ENCODE peak calls at places on chromosome X, in five cellular contexts. R is HepG2, C is ovary, J is stomach, O is A549. Y is an unnamed sample.

GRCh38 chrX:56729152-56729557 is at the start of gene NBDY:
- DNase-seq in R (no peak), C (peak), J (peak), O (peak), Y (no peak)

GRCh38 chrX:56314334-56314733 is 82.2 kb downstream of the KLF8 start:
- DNase-seq in R (no peak), C (no peak), J (no peak), O (no peak), Y (no peak)

GRCh38 chrX:119990409-119990994 is 47.0 kb upstream of the NKAP start:
- DNase-seq in R (no peak), C (no peak), J (no peak), O (no peak), Y (no peak)

GRCh38 chrX:39764441-39764914 is 333.3 kb downstream of the BCOR start:
- DNase-seq in R (no peak), C (no peak), J (no peak), O (no peak), Y (no peak)

GRCh38 chrX:37905436-37906147 is 58.2 kb upstream of the DYNLT3 start:
- DNase-seq in R (no peak), C (no peak), J (peak), O (peak), Y (no peak)

GRCh38 chrX:22135171-22135711 is 103.1 kb downstream of the PHEX start:
- DNase-seq in R (no peak), C (no peak), J (no peak), O (no peak), Y (no peak)

GRCh38 chrX:125131146-125131545 is 188.5 kb upstream of the TEX13C start:
- DNase-seq in R (peak), C (no peak), J (no peak), O (no peak), Y (no peak)

GRCh38 chrX:68997911-68998310 is 167.3 kb downstream of the PJA1 start:
- DNase-seq in R (no peak), C (peak), J (no peak), O (no peak), Y (peak)

GRCh38 chrX:48972214-48973164 is 845 bp upstream of the KCND1 start:
- DNase-seq in R (peak), C (peak), J (peak), O (peak), Y (no peak)

GRCh38 chrX:67564475-67564874 is 20.7 kb downstream of the AR start:
- DNase-seq in R (no peak), C (no peak), J (no peak), O (no peak), Y (no peak)
- H3K27ac ChIP-seq in R (no peak), C (no peak), J (no peak), O (peak), Y (no peak)

GRCh38 chrX:3527166-3527565 is 180.7 kb upstream of the MXRA5 start:
- DNase-seq in R (no peak), C (no peak), J (no peak), O (no peak), Y (no peak)

GRCh38 chrX:3527811-3528210 is 181.4 kb upstream of the MXRA5 start:
- DNase-seq in R (no peak), C (no peak), J (no peak), O (no peak), Y (no peak)

GRCh38 chrX:3526749-3527148 is 180.3 kb upstream of the MXRA5 start:
- DNase-seq in R (no peak), C (no peak), J (no peak), O (no peak), Y (no peak)

DNA sequence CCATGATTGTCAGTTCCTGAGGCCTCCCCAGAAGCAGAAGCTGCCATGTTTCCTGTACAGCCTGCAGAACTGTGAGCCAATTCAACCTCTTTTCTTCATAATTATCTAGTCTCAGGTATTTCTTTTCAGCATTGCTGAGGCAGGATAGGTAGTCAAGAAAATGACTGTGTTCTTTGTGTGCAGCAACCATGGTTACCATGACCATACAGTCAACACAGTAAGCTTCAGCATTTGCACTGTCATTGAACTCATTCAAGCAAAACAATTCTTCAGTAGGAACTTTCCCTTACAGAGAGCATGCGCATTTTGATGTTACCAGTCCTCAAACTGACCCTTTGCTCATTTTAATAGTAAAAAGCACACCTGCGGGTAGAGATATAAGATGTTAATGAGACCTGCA is 180.9 kb downstream of the PRKX start:
- DNase-seq in R (no peak), C (no peak), J (no peak), O (no peak), Y (no peak)
- TF ChIP-seq POLR2A in R (no peak), C (no peak), J (no peak), O (no peak), Y (no peak)

DNA sequence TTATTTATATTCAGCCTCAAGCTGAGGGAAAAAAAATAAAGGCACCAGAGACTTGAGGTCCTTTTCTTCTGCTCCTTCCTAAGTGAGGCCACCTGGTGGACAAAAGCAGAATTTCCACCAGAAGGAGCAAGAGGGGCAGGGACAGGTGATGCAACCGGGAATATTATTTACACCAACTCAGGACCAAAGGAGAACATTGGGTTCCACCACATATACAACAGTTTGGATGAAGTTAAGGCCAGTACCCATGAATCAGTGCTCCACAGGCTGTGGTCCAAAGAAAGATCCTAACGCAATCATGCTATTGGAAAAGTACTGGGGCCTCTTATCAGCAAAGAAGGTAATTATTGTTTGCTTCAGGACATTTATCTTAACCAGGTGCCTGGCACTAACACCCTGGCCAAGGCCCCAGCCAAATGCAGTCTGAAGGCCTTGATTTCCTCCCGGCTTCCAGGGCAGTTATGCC is 57.4 kb downstream of the TSC22D3 start:
- DNase-seq in R (peak), C (peak), J (peak), O (peak), Y (peak)
- TF ChIP-seq EP300 in R (no peak), C (peak), J (peak), O (no peak), Y (peak)

DNA sequence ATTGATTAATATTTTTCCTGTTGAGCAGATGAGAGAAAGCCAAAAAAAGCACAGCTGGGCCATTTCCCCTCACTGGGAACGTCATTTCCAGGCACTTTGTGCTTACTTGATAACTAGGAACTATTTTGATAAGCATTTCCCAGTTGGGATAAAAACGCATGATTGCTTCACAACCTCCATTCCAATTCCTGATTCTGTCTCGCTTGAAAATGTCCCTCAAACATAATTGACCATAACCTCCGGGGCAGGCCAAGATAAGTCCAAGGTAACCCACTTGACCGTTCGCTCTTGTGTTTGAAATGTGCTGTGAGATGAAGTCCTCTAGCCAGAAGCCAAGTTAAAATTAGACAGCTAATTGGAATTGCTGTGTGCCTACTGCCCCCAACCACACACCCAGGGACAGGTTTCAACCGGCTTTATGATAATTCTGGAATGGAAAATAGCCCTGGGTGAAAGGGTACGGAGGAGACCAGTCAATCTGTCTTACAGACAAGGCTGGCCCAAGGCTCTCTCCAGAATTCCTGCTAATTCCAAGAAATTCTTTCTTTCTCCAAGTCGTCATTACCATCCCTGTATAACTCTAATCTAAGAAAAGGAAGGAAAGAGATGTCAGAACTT is 137.1 kb downstream of the MID1 start:
- DNase-seq in R (no peak), C (peak), J (no peak), O (no peak), Y (no peak)
- H3K27ac ChIP-seq in R (no peak), C (no peak), J (peak), O (peak), Y (peak)

DNA sequence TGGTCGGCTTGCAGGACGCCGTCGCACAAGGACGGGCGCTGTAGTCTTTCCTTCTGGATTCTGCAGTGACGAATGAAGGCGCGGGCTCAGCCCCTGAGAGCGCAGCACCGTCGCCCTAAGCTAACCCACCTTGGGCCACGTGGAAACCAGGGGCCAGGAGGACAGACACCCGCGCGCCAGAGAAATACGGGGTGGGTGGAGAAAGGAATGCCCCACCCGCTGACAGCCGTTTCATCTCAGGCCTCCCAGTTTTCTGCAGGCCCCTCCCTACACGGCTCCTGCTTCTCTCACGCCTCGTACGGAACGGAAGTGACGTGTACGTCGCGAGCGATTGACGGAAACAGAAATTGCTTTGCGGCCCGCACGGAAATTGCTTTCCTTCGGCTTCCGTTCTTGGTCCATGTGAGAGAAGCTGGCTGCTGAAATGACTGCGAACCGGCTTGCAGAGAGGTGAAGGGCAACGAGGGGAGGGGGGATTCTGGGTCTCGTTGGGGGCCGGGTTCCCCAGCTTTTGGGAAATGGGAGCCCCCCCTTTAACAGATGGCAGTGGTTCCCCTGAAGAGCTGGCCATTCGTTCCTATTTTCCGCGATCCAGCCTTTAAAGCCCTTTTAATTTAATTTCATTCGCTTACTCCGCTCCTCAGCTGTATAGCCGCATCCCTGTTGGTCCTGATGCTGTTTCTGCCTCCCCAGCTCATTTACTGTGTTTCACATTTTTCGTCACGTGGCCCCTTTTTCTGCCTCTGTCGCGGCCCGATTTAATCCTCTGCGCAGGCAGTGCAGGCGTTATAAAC is at the start of gene UTP14A:
- DNase-seq in R (peak), C (peak), J (peak), O (peak), Y (peak)
- TF ChIP-seq POLR2A in R (peak), C (peak), J (no peak), O (peak), Y (no peak)

GRCh38 chrX:31240982-31241381 is 169.1 kb upstream of the FTHL17 start:
- DNase-seq in R (no peak), C (no peak), J (no peak), O (no peak), Y (no peak)

GRCh38 chrX:31232506-31232905 is 160.7 kb upstream of the FTHL17 start:
- DNase-seq in R (no peak), C (no peak), J (no peak), O (no peak), Y (no peak)

GRCh38 chrX:31233941-31234496 is 162.2 kb upstream of the FTHL17 start:
- DNase-seq in R (no peak), C (no peak), J (no peak), O (no peak), Y (no peak)

GRCh38 chrX:31237189-31237588 is 165.3 kb upstream of the FTHL17 start:
- DNase-seq in R (no peak), C (no peak), J (no peak), O (no peak), Y (no peak)

GRCh38 chrX:31236231-31236630 is 164.4 kb upstream of the FTHL17 start:
- DNase-seq in R (no peak), C (no peak), J (no peak), O (no peak), Y (no peak)
- TF ChIP-seq EP300 in R (no peak), C (no peak), J (no peak), O (no peak), Y (no peak)

DNA sequence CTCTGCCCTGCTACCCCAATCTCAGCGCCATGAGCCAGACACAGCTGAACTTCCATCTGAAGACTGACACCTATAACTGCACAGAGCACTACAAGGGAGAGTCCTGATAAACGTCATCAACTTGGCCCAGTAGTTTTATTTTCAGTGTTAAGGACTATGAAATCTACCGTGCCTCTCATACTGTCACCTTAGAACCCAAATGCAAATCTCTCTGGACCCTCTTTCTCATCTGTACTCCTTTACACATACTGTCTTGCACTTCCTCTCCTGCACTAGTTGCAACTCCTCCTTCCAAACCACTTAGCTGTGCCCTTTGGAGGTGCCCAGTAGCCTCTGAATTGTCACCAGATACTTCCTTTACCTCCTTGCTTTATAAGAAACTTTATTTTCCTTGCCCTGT is 420.2 kb upstream of the CNKSR2 start:
- DNase-seq in R (no peak), C (no peak), J (no peak), O (no peak), Y (no peak)
- H3K27ac ChIP-seq in R (no peak), C (no peak), J (no peak), O (no peak), Y (no peak)

GRCh38 chrX:153903238-153903980 is 1.1 kb upstream of the AVPR2 start:
- DNase-seq in R (no peak), C (peak), J (no peak), O (no peak), Y (no peak)
- TF ChIP-seq POLR2A in R (no peak), C (no peak), J (no peak), O (no peak), Y (no peak)

Y was measured in esophagus muscularis mucosa.